ENCODE peak calls at places on chromosomes 5 and 9, in seven cellular contexts. One of them, this sample, is unnamed.

GRCh38 chr9:120182011-120182410 is 398.0 kb downstream of the CDK5RAP2 start:
- DNase-seq in stomach: no peak
- DNase-seq in foreskin fibroblast: no peak
- DNase-seq in fibroblast of pulmonary artery: no peak
- DNase-seq in lower leg skin: no peak
- DNase-seq in fibroblast of the aortic adventitia: no peak
- DNase-seq in psoas muscle: no peak
- DNase-seq in this sample: no peak

GRCh38 chr5:160359816-160360215 is 10.6 kb downstream of the C1QTNF2 start:
- DNase-seq in fibroblast of pulmonary artery: no peak
- DNase-seq in fibroblast of the aortic adventitia: no peak
- DNase-seq in stomach: peak
- DNase-seq in lower leg skin: no peak
- DNase-seq in foreskin fibroblast: no peak
- DNase-seq in psoas muscle: no peak
- DNase-seq in this sample: no peak

GRCh38 chr9:95771556-95772280 is 103.8 kb upstream of the ERCC6L2 start:
- DNase-seq in foreskin fibroblast: no peak
- DNase-seq in fibroblast of pulmonary artery: peak
- DNase-seq in stomach: peak
- DNase-seq in fibroblast of the aortic adventitia: peak
- DNase-seq in psoas muscle: peak
- DNase-seq in lower leg skin: peak
- DNase-seq in this sample: peak

GRCh38 chr9:73565833-73566465 is 414.3 kb downstream of the ANXA1 start:
- DNase-seq in psoas muscle: no peak
- DNase-seq in fibroblast of the aortic adventitia: peak
- DNase-seq in fibroblast of pulmonary artery: peak
- DNase-seq in foreskin fibroblast: peak
- DNase-seq in stomach: no peak
- DNase-seq in lower leg skin: no peak
- DNase-seq in this sample: no peak

GRCh38 chr9:70511858-70512257 is 97.4 kb upstream of the KLF9 start:
- DNase-seq in stomach: no peak
- DNase-seq in fibroblast of pulmonary artery: no peak
- DNase-seq in lower leg skin: no peak
- DNase-seq in foreskin fibroblast: no peak
- DNase-seq in psoas muscle: no peak
- DNase-seq in fibroblast of the aortic adventitia: no peak
- DNase-seq in this sample: no peak

GRCh38 chr9:105360344-105360743 is 87.5 kb upstream of the FSD1L start:
- DNase-seq in psoas muscle: no peak
- DNase-seq in fibroblast of the aortic adventitia: peak
- DNase-seq in stomach: no peak
- DNase-seq in foreskin fibroblast: peak
- DNase-seq in lower leg skin: no peak
- DNase-seq in fibroblast of pulmonary artery: peak
- DNase-seq in this sample: no peak

GRCh38 chr5:172162348-172162747 is 25.7 kb downstream of the STK10 start:
- DNase-seq in fibroblast of the aortic adventitia: peak
- DNase-seq in stomach: no peak
- DNase-seq in psoas muscle: no peak
- DNase-seq in foreskin fibroblast: no peak
- DNase-seq in fibroblast of pulmonary artery: peak
- DNase-seq in lower leg skin: no peak
- DNase-seq in this sample: no peak

GRCh38 chr5:51632794-51633193 is 249.5 kb downstream of the ISL1 start:
- DNase-seq in stomach: peak
- DNase-seq in psoas muscle: no peak
- DNase-seq in lower leg skin: no peak
- DNase-seq in fibroblast of pulmonary artery: peak
- DNase-seq in fibroblast of the aortic adventitia: peak
- DNase-seq in foreskin fibroblast: peak
- DNase-seq in this sample: no peak

GRCh38 chr5:132263548-132264261 is 6.2 kb downstream of the PDLIM4 start:
- DNase-seq in foreskin fibroblast: peak
- DNase-seq in stomach: no peak
- DNase-seq in fibroblast of pulmonary artery: peak
- DNase-seq in fibroblast of the aortic adventitia: peak
- DNase-seq in lower leg skin: peak
- DNase-seq in psoas muscle: peak
- DNase-seq in this sample: peak

GRCh38 chr9:752201-752600 is 89.3 kb upstream of the DMRT1 start:
- DNase-seq in lower leg skin: peak
- DNase-seq in foreskin fibroblast: peak
- DNase-seq in fibroblast of pulmonary artery: peak
- DNase-seq in stomach: no peak
- DNase-seq in psoas muscle: no peak
- DNase-seq in fibroblast of the aortic adventitia: peak
- DNase-seq in this sample: no peak

GRCh38 chr5:1130218-1130946 is 18.5 kb upstream of the SLC12A7 start:
- DNase-seq in fibroblast of pulmonary artery: no peak
- DNase-seq in lower leg skin: no peak
- DNase-seq in fibroblast of the aortic adventitia: no peak
- DNase-seq in foreskin fibroblast: no peak
- DNase-seq in psoas muscle: no peak
- DNase-seq in stomach: peak
- DNase-seq in this sample: no peak

GRCh38 chr9:95425910-95426551 is 90.7 kb downstream of the PTCH1 start:
- DNase-seq in lower leg skin: no peak
- DNase-seq in foreskin fibroblast: peak
- DNase-seq in stomach: no peak
- DNase-seq in psoas muscle: no peak
- DNase-seq in fibroblast of the aortic adventitia: no peak
- DNase-seq in fibroblast of pulmonary artery: peak
- DNase-seq in this sample: no peak

GRCh38 chr5:77844408-77845272 is 68.5 kb upstream of the TBCA start:
- DNase-seq in foreskin fibroblast: peak
- DNase-seq in lower leg skin: no peak
- DNase-seq in fibroblast of the aortic adventitia: peak
- DNase-seq in fibroblast of pulmonary artery: no peak
- DNase-seq in psoas muscle: peak
- DNase-seq in stomach: no peak
- DNase-seq in this sample: no peak

GRCh38 chr5:178351950-178352349 is 119.3 kb upstream of the PHYKPL start:
- DNase-seq in fibroblast of pulmonary artery: no peak
- DNase-seq in psoas muscle: no peak
- DNase-seq in lower leg skin: no peak
- DNase-seq in stomach: no peak
- DNase-seq in fibroblast of the aortic adventitia: no peak
- DNase-seq in foreskin fibroblast: no peak
- DNase-seq in this sample: no peak

GRCh38 chr5:179623906-179624741 is 653 bp upstream of the HNRNPH1 start:
- DNase-seq in psoas muscle: no peak
- DNase-seq in fibroblast of the aortic adventitia: peak
- DNase-seq in lower leg skin: peak
- DNase-seq in fibroblast of pulmonary artery: peak
- DNase-seq in foreskin fibroblast: peak
- DNase-seq in stomach: no peak
- DNase-seq in this sample: peak

GRCh38 chr9:133554729-133555128 is 20.2 kb downstream of the ADAMTSL2 start:
- DNase-seq in fibroblast of the aortic adventitia: no peak
- DNase-seq in fibroblast of pulmonary artery: no peak
- DNase-seq in foreskin fibroblast: no peak
- DNase-seq in lower leg skin: no peak
- DNase-seq in stomach: no peak
- DNase-seq in psoas muscle: no peak
- DNase-seq in this sample: no peak

GRCh38 chr9:133556354-133556753 is 21.9 kb downstream of the ADAMTSL2 start:
- DNase-seq in foreskin fibroblast: no peak
- DNase-seq in fibroblast of the aortic adventitia: no peak
- DNase-seq in lower leg skin: no peak
- DNase-seq in stomach: no peak
- DNase-seq in psoas muscle: no peak
- DNase-seq in fibroblast of pulmonary artery: no peak
- DNase-seq in this sample: no peak

GRCh38 chr9:133553123-133553522 is 18.6 kb downstream of the ADAMTSL2 start:
- DNase-seq in stomach: no peak
- DNase-seq in fibroblast of pulmonary artery: no peak
- DNase-seq in lower leg skin: no peak
- DNase-seq in foreskin fibroblast: no peak
- DNase-seq in psoas muscle: no peak
- DNase-seq in fibroblast of the aortic adventitia: no peak
- DNase-seq in this sample: no peak

GRCh38 chr9:133552236-133552635 is 17.7 kb downstream of the ADAMTSL2 start:
- DNase-seq in fibroblast of the aortic adventitia: no peak
- DNase-seq in foreskin fibroblast: no peak
- DNase-seq in psoas muscle: no peak
- DNase-seq in fibroblast of pulmonary artery: no peak
- DNase-seq in stomach: no peak
- DNase-seq in lower leg skin: no peak
- DNase-seq in this sample: no peak

DNA sequence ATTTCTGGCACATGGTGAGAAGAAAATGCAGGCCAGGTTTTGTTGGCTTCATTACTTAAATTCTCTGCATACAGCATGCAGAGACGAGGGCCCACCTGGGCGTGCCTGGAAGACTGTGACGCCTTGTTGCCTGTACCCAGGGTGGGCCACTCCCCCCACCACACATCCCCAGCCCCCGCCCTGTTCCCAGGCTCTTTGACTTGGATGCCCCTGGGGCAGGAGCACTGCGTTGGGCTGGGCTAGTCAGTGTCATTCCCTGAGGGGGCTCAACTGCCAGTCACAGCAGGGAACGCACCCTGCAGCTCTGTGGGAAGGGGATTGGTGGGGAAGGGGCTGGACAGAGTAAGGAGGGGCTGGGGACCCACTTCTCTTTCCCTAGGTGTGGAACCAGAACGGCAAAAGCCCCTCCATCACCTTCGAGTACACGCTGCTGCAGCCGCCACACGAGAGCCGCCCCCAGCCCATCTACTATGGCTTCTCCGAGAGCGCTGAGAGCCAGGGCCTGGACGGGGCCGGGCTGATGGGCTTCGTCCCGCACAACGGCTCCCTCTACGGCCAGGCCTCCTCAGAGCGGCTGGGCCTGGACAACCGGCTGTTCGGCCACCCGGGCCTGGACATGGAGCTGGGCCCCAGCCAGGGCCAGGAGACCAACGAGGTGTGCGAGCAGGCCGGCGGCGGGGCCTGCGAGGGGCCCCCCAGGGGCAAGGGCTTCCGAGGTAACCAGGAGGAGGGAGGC is 19.6 kb downstream of the ADAMTSL2 start:
- DNase-seq in psoas muscle: no peak
- DNase-seq in fibroblast of pulmonary artery: no peak
- DNase-seq in foreskin fibroblast: no peak
- DNase-seq in fibroblast of the aortic adventitia: no peak
- DNase-seq in lower leg skin: no peak
- DNase-seq in stomach: no peak
- DNase-seq in this sample: no peak
- TF ChIP-seq CTCF in psoas muscle: no peak
- TF ChIP-seq CTCF in fibroblast of pulmonary artery: no peak
- TF ChIP-seq CTCF in foreskin fibroblast: no peak
- TF ChIP-seq CTCF in fibroblast of the aortic adventitia: no peak
- TF ChIP-seq CTCF in lower leg skin: no peak
- TF ChIP-seq CTCF in stomach: no peak
- TF ChIP-seq CTCF in this sample: no peak

DNA sequence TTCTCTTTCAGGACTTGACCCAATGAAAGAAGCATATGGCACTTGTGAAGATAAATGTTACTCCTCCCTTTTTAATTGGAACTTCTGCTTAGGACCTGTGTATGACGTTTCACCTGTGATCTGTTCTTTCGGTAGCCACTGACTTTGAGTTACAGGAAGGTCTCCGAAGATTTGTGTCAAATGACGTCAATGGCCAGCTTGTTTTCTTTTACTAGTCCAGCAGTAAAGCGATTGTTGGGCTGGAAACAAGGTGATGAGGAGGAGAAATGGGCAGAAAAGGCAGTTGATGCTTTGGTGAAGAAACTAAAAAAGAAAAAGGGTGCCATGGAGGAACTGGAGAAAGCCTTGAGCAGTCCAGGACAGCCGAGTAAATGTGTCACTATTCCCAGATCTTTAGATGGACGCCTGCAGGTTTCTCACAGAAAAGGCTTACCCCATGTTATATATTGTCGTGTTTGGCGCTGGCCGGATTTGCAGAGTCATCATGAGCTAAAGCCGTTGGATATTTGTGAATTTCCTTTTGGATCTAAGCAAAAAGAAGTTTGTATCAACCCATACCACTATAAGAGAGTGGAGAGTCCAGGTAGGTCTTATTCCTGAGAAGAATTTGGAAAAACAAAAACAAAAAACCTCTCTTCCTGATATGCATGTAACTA is 21.1 kb downstream of the SMAD5 start:
- DNase-seq in stomach: no peak
- DNase-seq in lower leg skin: no peak
- DNase-seq in fibroblast of pulmonary artery: no peak
- DNase-seq in psoas muscle: no peak
- DNase-seq in fibroblast of the aortic adventitia: no peak
- DNase-seq in foreskin fibroblast: no peak
- DNase-seq in this sample: no peak
- TF ChIP-seq CTCF in stomach: no peak
- TF ChIP-seq CTCF in lower leg skin: no peak
- TF ChIP-seq CTCF in fibroblast of pulmonary artery: no peak
- TF ChIP-seq CTCF in psoas muscle: no peak
- TF ChIP-seq CTCF in fibroblast of the aortic adventitia: no peak
- TF ChIP-seq CTCF in foreskin fibroblast: no peak
- TF ChIP-seq CTCF in this sample: no peak

GRCh38 chr5:133365326-133365725 is 247.0 kb downstream of the FSTL4 start:
- DNase-seq in lower leg skin: peak
- DNase-seq in foreskin fibroblast: no peak
- DNase-seq in fibroblast of pulmonary artery: no peak
- DNase-seq in stomach: no peak
- DNase-seq in psoas muscle: no peak
- DNase-seq in fibroblast of the aortic adventitia: no peak
- DNase-seq in this sample: no peak
- TF ChIP-seq CTCF in lower leg skin: no peak
- TF ChIP-seq CTCF in foreskin fibroblast: no peak
- TF ChIP-seq CTCF in fibroblast of pulmonary artery: no peak
- TF ChIP-seq CTCF in stomach: no peak
- TF ChIP-seq CTCF in psoas muscle: no peak
- TF ChIP-seq CTCF in fibroblast of the aortic adventitia: peak
- TF ChIP-seq CTCF in this sample: no peak

DNA sequence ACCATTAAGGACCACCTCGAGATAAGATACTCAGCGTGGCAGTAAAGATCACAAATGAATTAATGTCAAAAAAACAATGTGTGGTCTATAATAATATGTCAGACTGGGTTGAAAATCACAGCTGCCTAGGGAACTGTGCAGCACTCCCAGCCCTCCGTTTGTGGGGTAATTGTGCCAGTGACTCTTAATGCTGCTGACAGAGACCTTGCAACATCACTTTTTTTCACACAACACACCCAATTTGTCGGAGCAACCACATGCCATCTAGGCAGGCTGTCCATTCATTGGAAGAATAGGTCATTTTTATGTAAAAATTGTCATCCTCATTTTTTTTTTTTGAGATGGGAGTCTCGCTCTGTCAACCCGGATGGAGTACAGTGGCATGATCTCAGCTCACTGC is 450.7 kb upstream of the WWC1 start:
- DNase-seq in psoas muscle: no peak
- DNase-seq in foreskin fibroblast: no peak
- DNase-seq in fibroblast of pulmonary artery: no peak
- DNase-seq in stomach: no peak
- DNase-seq in lower leg skin: no peak
- DNase-seq in fibroblast of the aortic adventitia: no peak
- DNase-seq in this sample: no peak
- TF ChIP-seq CTCF in psoas muscle: no peak
- TF ChIP-seq CTCF in foreskin fibroblast: no peak
- TF ChIP-seq CTCF in fibroblast of pulmonary artery: no peak
- TF ChIP-seq CTCF in stomach: no peak
- TF ChIP-seq CTCF in lower leg skin: no peak
- TF ChIP-seq CTCF in fibroblast of the aortic adventitia: no peak
- TF ChIP-seq CTCF in this sample: no peak

This sample was measured in uterus.